ENCODE peak calls at places on chromosomes 16 and 17, in nine cellular contexts. I is suprapubic skin, C is body of pancreas, N is A549, H is IMR-90, T is sigmoid colon, K is K562, M is esophagus muscularis mucosa, Z is uterus. S is an unnamed sample.

GRCh38 chr16:68005786-68006286 is 6.6 kb upstream of the DPEP2 start:
- DNase-seq in I (no peak), C (peak), N (no peak), H (no peak), T (no peak), K (no peak), M (no peak), Z (no peak), S (peak)

GRCh38 chr16:735982-736453 is 4.8 kb downstream of the CIAO3 start:
- DNase-seq in I (no peak), C (no peak), N (no peak), H (no peak), T (no peak), K (no peak), M (no peak), Z (no peak), S (no peak)

GRCh38 chr16:81094771-81095251 is 1.4 kb downstream of the GCSH start:
- DNase-seq in I (peak), C (no peak), N (no peak), H (peak), T (no peak), K (no peak), M (no peak), Z (no peak), S (no peak)

GRCh38 chr17:80175411-80175810 is 5.6 kb downstream of the CARD14 start:
- DNase-seq in I (no peak), C (peak), N (peak), H (no peak), T (no peak), K (no peak), M (no peak), Z (no peak), S (no peak)

GRCh38 chr16:53433930-53434435 is 288 bp upstream of the RBL2 start:
- DNase-seq in I (no peak), C (peak), N (peak), H (peak), T (no peak), K (peak), M (no peak), Z (peak), S (no peak)

GRCh38 chr17:35774499-35774898 is 13.8 kb downstream of the C17orf50 start:
- DNase-seq in I (no peak), C (no peak), N (no peak), H (peak), T (peak), K (no peak), M (no peak), Z (peak), S (no peak)

GRCh38 chr16:81834868-81835267 is 55.8 kb downstream of the PLCG2 start:
- DNase-seq in I (no peak), C (no peak), N (no peak), H (no peak), T (peak), K (no peak), M (no peak), Z (no peak), S (no peak)

GRCh38 chr16:80080287-80080851 is 460.4 kb upstream of the DYNLRB2 start:
- DNase-seq in I (no peak), C (no peak), N (no peak), H (no peak), T (no peak), K (no peak), M (no peak), Z (no peak), S (no peak)

GRCh38 chr17:27244481-27245223 is 49.3 kb upstream of the WSB1 start:
- DNase-seq in I (peak), C (peak), N (no peak), H (peak), T (peak), K (no peak), M (no peak), Z (peak), S (peak)

GRCh38 chr16:11470676-11471415 is 115.9 kb downstream of the LITAF start:
- DNase-seq in I (no peak), C (no peak), N (no peak), H (peak), T (no peak), K (no peak), M (no peak), Z (no peak), S (no peak)

GRCh38 chr17:66948061-66948750 is 16.3 kb upstream of the CACNG4 start:
- DNase-seq in I (no peak), C (no peak), N (no peak), H (no peak), T (no peak), K (no peak), M (no peak), Z (no peak), S (peak)

GRCh38 chr16:85335584-85336492 is 223.6 kb upstream of the CIBAR2 start:
- DNase-seq in I (no peak), C (no peak), N (no peak), H (peak), T (no peak), K (no peak), M (no peak), Z (no peak), S (no peak)

GRCh38 chr16:77191259-77191969 is 424 bp downstream of the MON1B start:
- DNase-seq in I (no peak), C (peak), N (no peak), H (no peak), T (peak), K (peak), M (no peak), Z (peak), S (peak)

GRCh38 chr17:382644-383533 is 30.3 kb upstream of the RPH3AL start:
- DNase-seq in I (no peak), C (peak), N (peak), H (peak), T (peak), K (no peak), M (no peak), Z (no peak), S (peak)

GRCh38 chr17:39027037-39027436 is 59.8 kb upstream of the FBXO47 start:
- DNase-seq in I (peak), C (peak), N (peak), H (no peak), T (peak), K (no peak), M (no peak), Z (peak), S (no peak)

GRCh38 chr16:24731722-24732419 is 2.4 kb downstream of the TNRC6A start:
- DNase-seq in I (no peak), C (peak), N (no peak), H (no peak), T (no peak), K (no peak), M (no peak), Z (no peak), S (no peak)

GRCh38 chr17:83002118-83002805 is 77.1 kb upstream of the METRNL start:
- DNase-seq in I (no peak), C (no peak), N (no peak), H (no peak), T (no peak), K (no peak), M (peak), Z (no peak), S (no peak)

GRCh38 chr17:10121971-10122707 is 76.3 kb downstream of the GAS7 start:
- DNase-seq in I (no peak), C (no peak), N (no peak), H (peak), T (peak), K (no peak), M (no peak), Z (peak), S (no peak)

GRCh38 chr16:57098188-57098841 is 5.9 kb downstream of the CPNE2 start:
- DNase-seq in I (no peak), C (no peak), N (no peak), H (no peak), T (no peak), K (no peak), M (no peak), Z (no peak), S (no peak)

GRCh38 chr16:12215302-12216105 is 239.0 kb downstream of the SNX29 start:
- DNase-seq in I (no peak), C (no peak), N (no peak), H (no peak), T (no peak), K (no peak), M (no peak), Z (no peak), S (no peak)

GRCh38 chr16:17366299-17366961 is 104.3 kb downstream of the XYLT1 start:
- DNase-seq in I (no peak), C (no peak), N (no peak), H (no peak), T (no peak), K (no peak), M (no peak), Z (no peak), S (no peak)

GRCh38 chr16:1277016-1277944 is 21.4 kb downstream of the TPSD1 start:
- DNase-seq in I (peak), C (no peak), N (no peak), H (no peak), T (no peak), K (no peak), M (no peak), Z (no peak), S (no peak)

GRCh38 chr17:43766413-43767052 is 7.9 kb upstream of the SOST start:
- DNase-seq in I (no peak), C (peak), N (peak), H (peak), T (peak), K (peak), M (no peak), Z (peak), S (no peak)

GRCh38 chr17:20174588-20175265 is 165.6 kb downstream of the SPECC1 start:
- DNase-seq in I (no peak), C (no peak), N (no peak), H (peak), T (no peak), K (peak), M (no peak), Z (no peak), S (no peak)

GRCh38 chr16:66928702-66929388 is 3.5 kb upstream of the RRAD start:
- DNase-seq in I (no peak), C (no peak), N (no peak), H (peak), T (no peak), K (peak), M (no peak), Z (no peak), S (no peak)

GRCh38 chr16:70738083-70738977 is 52.5 kb upstream of the MTSS2 start:
- DNase-seq in I (no peak), C (peak), N (peak), H (peak), T (peak), K (peak), M (no peak), Z (peak), S (no peak)

GRCh38 chr17:30821751-30822723 is 2.5 kb downstream of the CRLF3 start:
- DNase-seq in I (no peak), C (no peak), N (no peak), H (no peak), T (no peak), K (no peak), M (no peak), Z (no peak), S (no peak)

GRCh38 chr17:39225974-39226683 is 384 bp upstream of the STAC2 start:
- DNase-seq in I (no peak), C (peak), N (peak), H (peak), T (peak), K (peak), M (no peak), Z (peak), S (no peak)

GRCh38 chr17:39794249-39794970 is 56.7 kb downstream of the GRB7 start:
- DNase-seq in I (no peak), C (no peak), N (no peak), H (no peak), T (no peak), K (no peak), M (no peak), Z (no peak), S (peak)

GRCh38 chr17:62110923-62111484 is 45.9 kb upstream of the MED13 start:
- DNase-seq in I (no peak), C (no peak), N (no peak), H (no peak), T (no peak), K (no peak), M (no peak), Z (no peak), S (no peak)

GRCh38 chr16:11613381-11614303 is 26.9 kb upstream of the LITAF start:
- DNase-seq in I (no peak), C (peak), N (no peak), H (no peak), T (peak), K (peak), M (no peak), Z (no peak), S (peak)

GRCh38 chr17:36188891-36189306 is 7.7 kb downstream of the CCL3L1 start:
- DNase-seq in I (no peak), C (peak), N (no peak), H (no peak), T (no peak), K (no peak), M (no peak), Z (no peak), S (peak)

GRCh38 chr16:49661465-49662187 is 194.3 kb downstream of the ZNF423 start:
- DNase-seq in I (no peak), C (no peak), N (no peak), H (no peak), T (no peak), K (no peak), M (no peak), Z (no peak), S (no peak)

GRCh38 chr16:57809843-57810196 is 7.5 kb upstream of the KIFC3 start:
- DNase-seq in I (no peak), C (no peak), N (no peak), H (no peak), T (no peak), K (no peak), M (no peak), Z (no peak), S (no peak)

GRCh38 chr17:78130080-78130438 is 512 bp upstream of the TMC8 start:
- DNase-seq in I (peak), C (no peak), N (no peak), H (no peak), T (no peak), K (peak), M (no peak), Z (no peak), S (no peak)
- H3K4me3 ChIP-seq in I (no peak), C (no peak), N (no peak), H (no peak), T (no peak), K (no peak), M (no peak), Z (no peak), S (peak)

GRCh38 chr16:20675488-20676267 is 21.8 kb downstream of the ACSM1 start:
- DNase-seq in I (no peak), C (peak), N (no peak), H (no peak), T (peak), K (peak), M (no peak), Z (peak), S (peak)
- H3K27ac ChIP-seq in I (peak), C (peak), N (no peak), H (no peak), T (peak), K (peak), M (peak), Z (peak), S (peak)

GRCh38 chr17:75131278-75132017 is at the start of gene NT5C:
- DNase-seq in I (peak), C (peak), N (peak), H (peak), T (peak), K (peak), M (no peak), Z (peak), S (peak)
- TF ChIP-seq POLR2A in I (no peak), C (peak), N (peak), H (peak), T (no peak), K (peak), M (no peak), Z (peak), S (peak)

DNA sequence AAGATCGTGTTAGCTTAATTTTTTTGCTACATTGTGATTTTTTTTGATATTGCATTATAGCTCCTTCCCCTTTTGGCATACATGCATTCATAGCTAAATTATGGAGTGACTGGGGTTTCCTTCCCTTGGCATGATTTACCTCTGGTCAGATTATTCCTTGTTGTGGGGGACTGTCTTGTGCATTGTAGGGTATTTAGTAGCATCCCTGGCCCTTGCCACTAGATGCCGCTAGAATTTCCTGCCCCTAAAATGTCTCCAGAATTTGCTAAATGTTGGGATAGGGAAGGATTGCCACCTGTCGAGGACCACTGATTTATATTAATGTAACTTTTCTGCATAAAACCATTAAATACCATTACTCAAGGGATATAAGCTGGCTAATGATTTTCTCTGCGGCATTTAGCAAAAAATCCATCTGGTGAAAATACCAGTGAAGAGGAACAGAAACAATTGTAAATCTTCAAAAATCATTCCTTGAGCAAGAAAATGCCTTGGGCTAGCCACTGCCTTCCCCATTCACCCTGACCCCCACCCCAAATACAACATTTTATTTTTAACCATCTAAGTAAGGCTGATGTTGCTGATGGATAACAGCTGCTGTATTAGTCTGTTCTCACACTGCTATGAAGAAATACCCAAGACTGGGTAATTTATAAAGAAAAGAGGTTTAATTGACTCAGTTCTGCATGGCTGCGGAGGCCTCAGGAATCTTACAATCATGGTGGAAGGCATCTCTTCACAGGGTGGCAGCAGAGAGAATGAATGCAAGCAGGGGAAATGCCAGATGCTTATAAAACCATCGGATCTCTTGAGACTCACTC is 195.2 kb downstream of the MAP2K6 start:
- DNase-seq in I (no peak), C (no peak), N (no peak), H (peak), T (no peak), K (peak), M (no peak), Z (no peak), S (no peak)
- H3K4me3 ChIP-seq in I (no peak), C (no peak), N (no peak), H (no peak), T (no peak), K (no peak), M (no peak), Z (no peak), S (no peak)

GRCh38 chr17:77332034-77332971 is 191.5 kb downstream of the SEC14L1 start:
- DNase-seq in I (peak), C (no peak), N (no peak), H (no peak), T (peak), K (no peak), M (no peak), Z (no peak), S (peak)

GRCh38 chr17:77330602-77331081 is 189.9 kb downstream of the SEC14L1 start:
- DNase-seq in I (peak), C (no peak), N (no peak), H (no peak), T (peak), K (no peak), M (no peak), Z (no peak), S (peak)

GRCh38 chr17:77329741-77330531 is 189.2 kb downstream of the SEC14L1 start:
- DNase-seq in I (peak), C (no peak), N (no peak), H (no peak), T (peak), K (no peak), M (no peak), Z (no peak), S (peak)

GRCh38 chr17:77331161-77331864 is 190.5 kb downstream of the SEC14L1 start:
- DNase-seq in I (peak), C (peak), N (peak), H (peak), T (peak), K (peak), M (peak), Z (peak), S (peak)

DNA sequence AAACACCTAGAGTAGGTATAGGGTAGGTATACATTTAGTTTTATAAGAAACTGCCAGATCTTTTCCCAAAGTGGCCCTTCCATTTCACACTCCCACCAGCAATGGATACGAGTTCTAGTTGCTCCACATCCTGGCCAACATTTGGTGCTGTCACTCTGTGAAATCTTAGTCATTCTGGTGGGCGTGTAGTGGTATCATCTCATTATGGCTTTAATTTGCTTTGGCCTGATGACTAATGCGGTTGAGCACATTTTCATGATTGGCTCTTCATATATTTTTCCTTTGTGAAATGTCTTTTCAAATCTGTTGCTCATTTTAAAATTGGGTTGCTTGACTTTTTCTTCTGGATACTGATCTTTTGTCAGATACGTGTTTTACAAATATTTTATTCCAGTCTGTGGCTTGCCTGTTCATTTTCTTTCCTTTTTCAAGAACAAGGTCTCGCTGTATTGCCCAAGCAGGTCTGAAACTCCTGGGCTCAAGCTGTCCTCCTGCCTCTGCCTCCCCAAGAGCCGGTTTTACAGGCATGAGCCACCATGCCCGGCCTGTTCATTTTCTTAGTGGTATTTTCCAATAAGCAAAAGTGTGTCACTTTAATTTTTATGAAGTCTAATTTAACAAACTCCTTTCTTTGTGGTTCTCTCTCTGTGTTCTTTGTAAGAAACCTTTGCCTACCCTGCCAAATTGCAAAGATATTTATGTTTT is 192.4 kb downstream of the SEC14L1 start:
- DNase-seq in I (peak), C (no peak), N (no peak), H (peak), T (peak), K (peak), M (no peak), Z (no peak), S (peak)
- H3K27ac ChIP-seq in I (peak), C (no peak), N (no peak), H (peak), T (peak), K (peak), M (no peak), Z (peak), S (peak)

GRCh38 chr17:77419547-77420475 is 279.0 kb downstream of the SEC14L1 start:
- DNase-seq in I (no peak), C (no peak), N (no peak), H (peak), T (peak), K (peak), M (no peak), Z (peak), S (no peak)
- TF ChIP-seq POLR2A in I (no peak), C (no peak), N (no peak), H (no peak), T (no peak), K (no peak), M (no peak), Z (no peak), S (no peak)

DNA sequence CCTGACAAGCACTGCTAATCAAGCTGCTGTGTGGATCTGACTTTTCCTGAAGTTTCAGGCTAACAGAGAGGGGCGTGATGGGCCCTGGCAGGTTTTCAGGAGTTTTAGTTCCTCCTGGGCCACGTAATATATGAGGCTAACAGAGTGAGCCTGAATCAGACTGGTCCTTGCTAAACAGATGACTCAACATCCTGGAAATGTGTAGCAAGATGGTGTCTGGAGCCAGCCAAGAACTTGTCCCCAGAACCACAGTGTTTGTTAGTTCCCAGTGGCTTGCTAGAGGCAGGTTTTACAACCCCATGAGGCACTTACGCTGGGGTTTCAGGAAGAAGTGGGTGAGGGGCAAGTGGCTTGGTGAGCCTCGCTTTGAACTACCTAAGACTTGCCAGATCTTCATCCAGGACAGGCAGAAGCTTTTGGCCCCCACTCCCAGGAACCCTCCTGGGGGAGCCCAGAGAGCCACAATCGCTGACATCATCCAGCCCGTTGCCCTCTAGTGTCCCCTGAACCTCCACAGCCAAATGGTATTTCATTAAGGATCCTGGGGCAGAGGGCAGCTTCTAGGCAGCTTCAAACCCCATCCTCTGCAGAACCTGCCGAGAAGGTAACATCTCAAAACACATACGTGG is 15.9 kb downstream of the TMEM92 start:
- DNase-seq in I (peak), C (peak), N (peak), H (peak), T (peak), K (no peak), M (peak), Z (peak), S (no peak)
- H3K4me3 ChIP-seq in I (peak), C (no peak), N (peak), H (peak), T (no peak), K (no peak), M (no peak), Z (no peak), S (no peak)

GRCh38 chr17:4500188-4500565 is 1.5 kb downstream of the SPNS2 start:
- DNase-seq in I (no peak), C (peak), N (peak), H (no peak), T (no peak), K (no peak), M (no peak), Z (no peak), S (no peak)
- H3K27ac ChIP-seq in I (no peak), C (peak), N (no peak), H (no peak), T (peak), K (no peak), M (peak), Z (no peak), S (peak)